ENCODE peak calls at places on chromosomes 16 and 17, in six cellular contexts. T is astrocyte of the spinal cord, K is A549, D is Peyer's patch, B is body of pancreas, V is fibroblast of the aortic adventitia. M is an unnamed sample.

GRCh38 chr16:59773330-59773729 is 1039.2 kb upstream of the GOT2 start:
- DNase-seq in V (no peak), K (no peak), B (no peak), T (no peak), D (no peak), M (no peak)

GRCh38 chr17:6555331-6556120 is 829 bp downstream of the PITPNM3 start:
- DNase-seq in B (no peak), V (peak), K (no peak), D (peak), T (peak), M (peak)

GRCh38 chr17:67194134-67194533 is 50.9 kb downstream of the HELZ start:
- DNase-seq in V (peak), D (no peak), K (peak), B (no peak), T (peak), M (no peak)

GRCh38 chr17:71666047-71666446 is 454.8 kb upstream of the SOX9 start:
- DNase-seq in K (no peak), V (no peak), D (no peak), T (no peak), B (no peak), M (no peak)

GRCh38 chr17:30570596-30571265 is 93.5 kb downstream of the GOSR1 start:
- DNase-seq in T (no peak), V (no peak), B (no peak), D (no peak), K (no peak), M (no peak)

GRCh38 chr17:41527076-41528023 is 758 bp downstream of the KRT19 start:
- DNase-seq in B (peak), D (peak), T (no peak), V (no peak), K (no peak), M (no peak)

GRCh38 chr17:47732399-47733046 is 513 bp upstream of the TBX21 start:
- DNase-seq in T (no peak), V (no peak), D (peak), K (no peak), B (no peak), M (no peak)

GRCh38 chr17:731943-732787 is at the start of gene TLCD3A:
- DNase-seq in K (peak), T (peak), D (peak), V (peak), B (peak), M (peak)

GRCh38 chr16:68131813-68132706 is 46.9 kb downstream of the NFATC3 start:
- DNase-seq in K (no peak), D (no peak), T (no peak), B (no peak), V (no peak), M (no peak)

GRCh38 chr17:77728871-77729270 is 229.6 kb upstream of the TNRC6C start:
- DNase-seq in B (no peak), V (no peak), T (no peak), K (no peak), D (peak), M (no peak)

GRCh38 chr17:14780116-14780515 is 479.2 kb downstream of the HS3ST3B1 start:
- DNase-seq in V (no peak), B (no peak), K (no peak), T (no peak), D (no peak), M (no peak)

GRCh38 chr17:27882162-27882840 is 10.9 kb downstream of the LYRM9 start:
- DNase-seq in V (no peak), B (no peak), T (no peak), K (no peak), D (no peak), M (no peak)

GRCh38 chr16:3954411-3954921 is 74.0 kb upstream of the CREBBP start:
- DNase-seq in K (no peak), V (peak), B (no peak), D (no peak), T (no peak), M (no peak)

GRCh38 chr16:75074920-75075687 is 41.5 kb downstream of the LDHD start:
- DNase-seq in B (peak), D (peak), T (no peak), K (no peak), V (no peak), M (peak)

GRCh38 chr16:85646358-85646907 is 33.3 kb downstream of the GSE1 start:
- DNase-seq in D (no peak), T (no peak), B (no peak), V (no peak), K (no peak), M (no peak)
- TF ChIP-seq CTCF in D (no peak), T (no peak), B (no peak), V (no peak), K (no peak), M (no peak)

GRCh38 chr16:23504453-23505179 is 5.7 kb downstream of the GGA2 start:
- DNase-seq in B (peak), D (peak), V (peak), K (peak), T (peak), M (peak)
- TF ChIP-seq CTCF in B (no peak), D (no peak), V (no peak), K (no peak), T (peak), M (no peak)

GRCh38 chr16:13968835-13969234 is 48.9 kb downstream of the ERCC4 start:
- DNase-seq in K (no peak), B (no peak), T (no peak), V (no peak), D (no peak), M (no peak)
- TF ChIP-seq CTCF in K (peak), B (no peak), T (no peak), V (no peak), D (no peak), M (no peak)

GRCh38 chr17:79990704-79991103 is 45.0 kb downstream of the TBC1D16 start:
- DNase-seq in K (no peak), B (no peak), D (no peak), V (no peak), T (no peak), M (no peak)

GRCh38 chr17:79992657-79993389 is 42.8 kb downstream of the TBC1D16 start:
- DNase-seq in V (no peak), K (no peak), D (no peak), B (no peak), T (no peak), M (no peak)

GRCh38 chr17:79991924-79992656 is 43.6 kb downstream of the TBC1D16 start:
- DNase-seq in T (peak), B (no peak), V (no peak), D (no peak), K (peak), M (no peak)

GRCh38 chr17:79990051-79990592 is 45.5 kb downstream of the TBC1D16 start:
- DNase-seq in K (no peak), V (no peak), D (peak), B (no peak), T (no peak), M (no peak)

DNA sequence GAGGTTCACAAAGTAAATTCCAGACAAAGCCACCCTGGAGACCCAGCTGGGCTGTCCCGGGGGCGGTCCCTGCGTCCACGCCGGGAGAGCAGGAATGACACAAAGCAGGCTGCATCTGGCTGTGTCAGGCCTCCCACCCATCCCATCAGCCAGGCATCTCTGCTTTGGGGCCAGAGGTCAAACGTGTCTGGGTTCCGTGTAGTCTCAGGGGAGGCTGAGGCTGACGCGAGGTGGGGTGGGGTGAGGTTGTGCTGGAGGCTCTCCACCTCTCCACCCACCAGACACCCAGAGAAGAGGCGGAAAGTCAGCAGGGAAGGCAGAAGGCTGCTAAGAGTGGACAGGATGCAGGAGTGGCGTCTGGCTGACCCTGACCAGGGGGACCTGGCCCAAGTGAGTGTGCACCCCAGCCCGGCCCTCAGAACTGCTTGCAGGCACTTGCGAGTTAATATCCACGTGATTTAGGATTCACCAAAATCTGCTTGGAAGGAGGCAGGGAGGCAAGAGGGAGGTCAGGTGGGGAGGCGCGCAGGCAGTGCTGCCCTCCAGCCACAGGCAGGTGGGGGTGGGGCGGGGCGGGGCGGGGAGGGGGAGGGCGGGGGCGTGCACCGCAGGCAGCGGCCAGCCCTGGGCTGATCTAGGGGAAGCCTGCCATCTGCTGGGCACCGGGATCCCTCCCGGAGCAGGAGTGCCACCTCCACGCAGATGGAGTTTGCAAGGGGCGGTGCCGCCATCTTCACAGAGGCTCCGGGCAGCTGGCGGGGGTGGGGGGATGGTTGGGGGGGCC is 44.3 kb downstream of the TBC1D16 start:
- DNase-seq in K (peak), B (peak), T (peak), D (peak), V (peak), M (peak)
- TF ChIP-seq CTCF in K (peak), B (peak), T (peak), D (no peak), V (peak), M (peak)

GRCh38 chr17:55117063-55117611 is 147.6 kb upstream of the HLF start:
- DNase-seq in K (no peak), T (no peak), D (no peak), V (no peak), B (no peak), M (no peak)

GRCh38 chr17:55110521-55110920 is 142.0 kb downstream of the STXBP4 start:
- DNase-seq in T (no peak), K (no peak), V (no peak), D (no peak), B (no peak), M (no peak)

GRCh38 chr17:55116440-55116914 is 147.9 kb downstream of the STXBP4 start:
- DNase-seq in V (peak), B (no peak), D (no peak), T (no peak), K (no peak), M (no peak)

GRCh38 chr17:55114283-55114682 is 145.7 kb downstream of the STXBP4 start:
- DNase-seq in V (no peak), D (no peak), B (no peak), T (no peak), K (no peak), M (no peak)
- TF ChIP-seq CTCF in V (no peak), D (no peak), B (no peak), T (no peak), K (no peak), M (no peak)

DNA sequence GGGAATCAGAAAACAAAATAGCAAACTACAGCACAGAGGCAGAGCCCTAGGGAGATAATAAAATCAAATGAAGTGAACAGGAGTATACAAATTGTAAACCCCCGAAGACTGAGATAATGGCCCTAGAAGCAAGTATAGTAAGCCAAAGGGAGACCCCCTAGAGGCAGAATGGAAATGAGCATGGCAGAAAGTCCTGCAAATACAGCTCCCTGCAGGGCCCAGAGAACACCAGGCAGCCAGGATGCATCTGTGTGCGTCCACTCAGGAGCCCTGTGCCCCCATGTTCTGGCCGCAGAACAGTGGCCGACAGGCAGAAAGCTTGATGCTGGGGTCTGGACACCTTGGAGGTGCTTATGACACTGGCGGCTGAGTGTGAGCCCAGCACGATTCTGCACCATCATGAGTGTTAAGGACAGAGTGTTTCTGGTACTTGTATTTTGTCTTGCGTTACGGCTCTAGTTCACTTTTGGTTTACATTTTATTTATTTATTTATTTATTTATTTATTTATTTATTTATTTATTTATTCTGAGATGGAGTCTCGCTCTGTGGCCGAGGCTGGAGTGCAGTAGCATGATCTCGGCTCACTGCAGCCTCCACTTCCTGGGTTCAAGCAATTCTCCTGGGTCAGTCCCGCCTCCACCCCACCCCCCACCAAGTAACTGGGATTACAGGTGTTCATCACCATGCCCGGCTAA is 48.7 kb downstream of the RGS9 start:
- DNase-seq in B (no peak), V (no peak), D (no peak), T (no peak), K (no peak), M (no peak)
- TF ChIP-seq CTCF in B (no peak), V (no peak), D (no peak), T (no peak), K (no peak), M (no peak)

GRCh38 chr16:65118866-65119265 is 3.0 kb downstream of the CDH11 start:
- DNase-seq in D (no peak), K (no peak), B (no peak), V (no peak), T (peak), M (no peak)

GRCh38 chr16:65119905-65120341 is 1.9 kb downstream of the CDH11 start:
- DNase-seq in K (no peak), D (no peak), V (peak), B (no peak), T (peak), M (no peak)

GRCh38 chr16:65116818-65117430 is 4.9 kb downstream of the CDH11 start:
- DNase-seq in B (no peak), V (peak), T (peak), D (no peak), K (no peak), M (no peak)

GRCh38 chr16:65116216-65116615 is 5.6 kb downstream of the CDH11 start:
- DNase-seq in T (no peak), K (no peak), D (no peak), V (no peak), B (no peak), M (no peak)

GRCh38 chr16:65117701-65118448 is 4.0 kb downstream of the CDH11 start:
- DNase-seq in K (peak), B (peak), T (peak), D (peak), V (peak), M (peak)
- TF ChIP-seq CTCF in K (peak), B (peak), T (peak), D (peak), V (peak), M (peak)

DNA sequence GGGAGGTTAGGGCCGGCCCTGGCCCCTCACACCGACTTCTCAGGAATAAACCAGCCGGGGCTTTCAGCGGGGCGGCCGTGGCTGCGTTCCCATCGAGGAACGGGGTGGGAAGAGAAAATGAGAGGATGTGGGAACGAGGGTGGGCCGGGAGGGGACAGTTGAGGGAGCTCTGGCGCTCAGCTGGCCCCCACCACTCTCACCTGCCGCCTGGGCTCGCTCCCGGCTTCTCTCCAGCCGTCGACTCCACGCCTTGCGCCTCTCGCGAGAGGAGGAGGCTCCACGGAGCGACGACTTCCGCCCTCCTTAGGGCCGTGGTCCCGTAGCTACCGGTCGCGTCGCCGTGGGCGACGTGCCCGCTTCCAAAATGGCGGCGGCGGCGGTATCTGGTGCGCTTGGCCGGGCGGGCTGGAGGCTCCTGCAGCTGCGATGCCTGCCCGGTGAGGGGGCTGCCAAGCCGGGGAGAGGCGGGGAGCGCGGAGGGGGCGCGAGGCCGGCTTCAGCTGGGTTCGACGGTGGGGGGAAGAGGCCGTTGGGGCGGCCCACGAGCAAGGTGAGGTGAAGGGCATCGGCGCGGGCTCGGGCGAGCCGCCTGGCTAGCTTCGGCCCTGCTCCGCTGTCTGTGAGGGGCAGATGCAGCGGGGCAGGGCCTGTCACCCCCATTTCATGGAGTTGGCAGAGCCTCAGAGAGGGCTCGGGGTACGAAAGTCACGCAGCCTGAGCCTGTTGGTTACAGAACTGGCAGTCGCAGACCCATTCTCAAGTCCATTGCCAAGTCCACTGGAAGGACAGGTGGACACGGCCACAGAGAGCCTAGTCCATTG is at the start of the genes CIAPIN1 and COQ9:
- DNase-seq in T (peak), K (peak), V (peak), D (peak), B (peak), M (peak)
- TF ChIP-seq CTCF in T (no peak), K (no peak), V (no peak), D (no peak), B (no peak), M (no peak)

GRCh38 chr17:4412933-4413831 is 20.6 kb upstream of the SPNS3 start:
- DNase-seq in B (peak), K (peak), T (peak), V (peak), D (peak), M (peak)
- TF ChIP-seq CTCF in B (peak), K (peak), T (peak), V (peak), D (peak), M (peak)

GRCh38 chr17:50184057-50184456 is 17.4 kb downstream of the COL1A1 start:
- DNase-seq in D (no peak), K (no peak), T (peak), B (no peak), V (peak), M (no peak)
- TF ChIP-seq CTCF in D (peak), K (no peak), T (peak), B (no peak), V (peak), M (no peak)

M was measured in GM20000.